ENCODE peak calls at places on chromosomes 1 and 21, in ten cellular contexts. Y is spleen, N is SK-N-MC, O is HCT116, P is breast epithelium, W is sigmoid colon, U is GM12892, T is esophagus muscularis mucosa, S is Panc1, B is GM12891. X is an unnamed sample.

GRCh38 chr21:33642896-33643657 is 776 bp downstream of the ITSN1 start:
- DNase-seq in O (no peak), B (no peak), P (no peak), N (no peak), S (no peak), T (no peak), U (peak; percentile 21), Y (peak; percentile 89), W (peak; percentile 69), X (peak; percentile 31)

GRCh38 chr21:15084668-15085067 is 19.9 kb upstream of the NRIP1 start:
- DNase-seq in B (no peak), W (no peak), N (no peak), P (no peak), T (no peak), Y (no peak), O (no peak), S (no peak), U (no peak), X (peak; percentile 33)

GRCh38 chr1:161981735-161982525 is 41.7 kb downstream of the OLFML2B start:
- DNase-seq in O (no peak), W (no peak), S (no peak), U (no peak), T (no peak), N (no peak), P (no peak), Y (no peak), B (no peak), X (no peak)

GRCh38 chr1:11068556-11069232 is 8.9 kb upstream of the SRM start:
- DNase-seq in Y (peak; percentile 35), S (no peak), T (no peak), P (no peak), U (no peak), W (peak; percentile 37), O (no peak), N (no peak), B (no peak), X (no peak)

GRCh38 chr1:5658340-5659316 is 333.6 kb downstream of the NPHP4 start:
- DNase-seq in B (no peak), N (no peak), W (peak; percentile 30), O (peak; percentile 18), T (no peak), P (no peak), U (no peak), Y (no peak), S (no peak), X (no peak)

GRCh38 chr1:214791961-214792360 is 189.0 kb downstream of the CENPF start:
- DNase-seq in U (no peak), S (no peak), N (no peak), P (no peak), T (no peak), Y (no peak), W (no peak), O (no peak), B (no peak), X (no peak)

GRCh38 chr1:8844421-8845063 is 27.1 kb upstream of the RERE start:
- DNase-seq in W (peak; percentile 79), U (no peak), P (no peak), Y (no peak), O (no peak), N (no peak), S (no peak), T (no peak), B (no peak), X (no peak)

GRCh38 chr1:31934706-31935629 is 3.2 kb downstream of the PTP4A2 start:
- DNase-seq in N (peak; percentile 74), U (no peak), Y (no peak), B (no peak), W (no peak), P (no peak), O (no peak), T (no peak), S (no peak), X (no peak)

GRCh38 chr1:10438677-10439163 is 8.5 kb downstream of the CENPS start:
- DNase-seq in B (no peak), O (no peak), P (no peak), S (no peak), N (no peak), W (no peak), T (no peak), U (no peak), Y (no peak), X (no peak)

GRCh38 chr1:15678578-15678977 is 5.5 kb upstream of the PLEKHM2 start:
- DNase-seq in B (no peak), U (no peak), T (no peak), P (no peak), S (no peak), O (peak; percentile 45), W (no peak), N (no peak), Y (no peak), X (no peak)

GRCh38 chr21:33367309-33367973 is 35.8 kb upstream of the IFNGR2 start:
- DNase-seq in O (no peak), T (no peak), P (no peak), N (no peak), S (no peak), W (no peak), Y (no peak), B (no peak), U (no peak), X (no peak)

GRCh38 chr1:182408435-182409070 is 8.1 kb upstream of the TEDDM1 start:
- DNase-seq in O (no peak), N (no peak), P (no peak), U (no peak), W (no peak), B (no peak), T (no peak), S (no peak), Y (no peak), X (no peak)

GRCh38 chr1:95723346-95723745 is 489.3 kb downstream of the RWDD3 start:
- DNase-seq in O (no peak), Y (no peak), W (no peak), T (no peak), P (peak; percentile 64), B (no peak), U (no peak), N (no peak), S (no peak), X (no peak)

GRCh38 chr1:152511596-152511995 is 993 bp downstream of the LCE5A start:
- DNase-seq in N (no peak), S (no peak), P (no peak), B (no peak), T (peak; percentile 83), Y (no peak), O (no peak), W (no peak), U (no peak), X (no peak)

GRCh38 chr1:152505083-152505482 is 5.5 kb upstream of the LCE5A start:
- DNase-seq in P (no peak), Y (no peak), W (no peak), U (no peak), S (no peak), O (no peak), B (no peak), T (peak; percentile 86), N (no peak), X (no peak)

GRCh38 chr1:152510503-152510902 is at the start of gene LCE5A:
- DNase-seq in Y (no peak), O (no peak), P (no peak), S (no peak), T (peak; percentile 82), U (no peak), B (no peak), W (no peak), N (no peak), X (no peak)

GRCh38 chr1:152502496-152503180 is 8.0 kb upstream of the LCE5A start:
- DNase-seq in W (no peak), T (peak; percentile 70), P (no peak), U (no peak), N (no peak), S (no peak), Y (no peak), B (no peak), O (no peak), X (no peak)

DNA sequence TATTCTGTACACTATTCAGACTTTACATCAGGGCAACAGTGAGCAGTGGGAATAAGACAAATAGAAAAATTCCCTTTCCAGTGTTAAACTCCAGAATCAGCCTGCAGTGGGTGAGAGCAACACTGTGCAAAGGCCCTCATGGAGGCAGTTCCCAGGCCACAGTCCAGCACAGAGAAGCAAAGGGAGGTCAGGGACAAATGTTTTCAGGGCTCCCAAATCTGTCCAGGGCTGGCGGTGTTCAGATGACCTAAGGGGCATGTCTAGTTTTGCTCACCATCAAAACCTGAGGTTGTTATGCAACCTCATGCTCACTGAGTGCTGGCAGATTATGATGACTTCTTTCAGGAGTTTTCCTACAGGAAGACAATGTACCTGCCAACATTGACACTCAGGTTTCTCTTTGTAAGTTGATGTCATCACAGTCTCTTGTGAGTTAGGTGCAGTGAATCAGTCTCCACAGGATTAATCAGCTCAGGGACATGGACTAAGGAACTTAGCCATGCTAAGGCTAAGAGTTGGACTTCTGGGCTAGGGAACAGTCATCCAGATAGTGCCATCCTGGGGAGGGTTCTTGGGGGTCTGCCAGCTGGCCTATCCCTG is 3.6 kb upstream of the LCE5A start:
- DNase-seq in B (no peak), P (no peak), O (no peak), S (no peak), U (no peak), Y (no peak), T (peak; percentile 70), W (no peak), N (no peak), X (no peak)
- TF ChIP-seq POLR2AphosphoS5 in B (no peak), P (no peak), O (no peak), S (no peak), U (no peak), Y (no peak), T (no peak), W (no peak), N (no peak), X (no peak)

DNA sequence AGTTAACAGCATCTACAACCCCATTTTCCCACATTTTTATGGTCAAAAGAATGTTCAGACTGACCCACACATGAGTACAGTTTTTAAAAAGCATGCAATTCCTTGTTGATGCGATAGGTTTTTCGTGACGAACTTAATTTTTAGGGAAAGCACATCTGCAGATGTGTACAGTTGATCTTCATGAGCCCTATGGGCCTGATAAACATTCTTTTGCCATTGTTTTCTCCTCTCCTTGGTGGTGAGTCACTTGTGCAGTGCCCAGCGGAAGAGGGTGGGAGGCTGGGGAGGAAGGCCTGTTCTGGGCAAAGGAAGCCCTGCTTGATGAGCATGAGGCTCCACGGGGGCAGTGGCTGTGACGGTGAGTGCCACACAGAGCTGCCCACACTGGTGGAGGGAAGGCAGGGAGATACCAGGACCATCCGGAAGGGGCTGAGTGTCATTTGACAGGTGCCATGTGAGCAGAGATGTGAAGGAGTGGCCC is 5.3 kb downstream of the ARF1 start:
- DNase-seq in O (no peak), W (peak; percentile 58), B (no peak), N (no peak), U (no peak), T (no peak), Y (peak; percentile 80), P (no peak), S (no peak), X (no peak)
- TF ChIP-seq POLR2AphosphoS5 in O (no peak), W (no peak), B (no peak), N (no peak), U (no peak), T (peak; percentile 25), Y (peak; percentile 72), P (no peak), S (no peak), X (peak; percentile 44)

GRCh38 chr1:222634180-222635013 is 16.5 kb downstream of the MIA3 start:
- DNase-seq in U (peak; percentile 27), O (peak; percentile 85), S (peak; percentile 91), Y (no peak), N (peak; percentile 94), W (peak; percentile 74), T (no peak), P (peak; percentile 37), B (peak; percentile 18), X (peak; percentile 67)
- TF ChIP-seq POLR2AphosphoS5 in U (no peak), O (no peak), S (no peak), Y (no peak), N (no peak), W (no peak), T (no peak), P (no peak), B (no peak), X (no peak)

GRCh38 chr21:44087426-44088400 is 19.5 kb upstream of the PWP2 start:
- DNase-seq in Y (peak; percentile 82), S (no peak), W (no peak), T (no peak), N (no peak), U (no peak), O (no peak), P (peak; percentile 14), B (no peak), X (peak; percentile 25)
- TF ChIP-seq POLR2AphosphoS5 in Y (peak; percentile 43), S (no peak), W (no peak), T (no peak), N (no peak), U (no peak), O (no peak), P (no peak), B (no peak), X (no peak)

X was measured in stomach.